ENCODE peak calls at places on chromosomes 7 and 10, in eight cellular contexts. H is endothelial cell of umbilical vein, W is IMR-90, R is OCI-LY7, K is trophoblast cell, Y is PC-9, N is GM23338, C is mesenchymal stem cell. Q is an unnamed sample.

GRCh38 chr10:65611592-65611991 is 1314.2 kb upstream of the LRRTM3 start:
- DNase-seq in R (no peak), H (no peak), W (peak; percentile 64), Y (no peak), C (no peak), N (no peak), K (no peak), Q (no peak)

GRCh38 chr7:88789480-88790064 is 6.0 kb downstream of the TEX47 start:
- DNase-seq in H (peak; percentile 42), N (peak; percentile 61), R (peak; percentile 37), K (peak; percentile 50), C (peak; percentile 1), Y (no peak), W (peak; percentile 2), Q (no peak)

GRCh38 chr10:23294638-23295247 is 49.9 kb downstream of the C10orf67 start:
- DNase-seq in H (no peak), C (peak; percentile 8), K (peak; percentile 43), R (peak; percentile 9), Y (no peak), W (peak; percentile 16), N (peak; percentile 62), Q (no peak)

GRCh38 chr10:132868995-132869394 is 73.4 kb downstream of the CFAP46 start:
- DNase-seq in H (no peak), Y (no peak), C (no peak), W (no peak), K (no peak), N (no peak), R (no peak), Q (no peak)

GRCh38 chr10:6953131-6953834 is 373.2 kb upstream of the PRKCQ start:
- DNase-seq in W (peak; percentile 5), N (no peak), C (peak; percentile 17), H (no peak), R (no peak), K (no peak), Y (no peak), Q (no peak)

GRCh38 chr10:65945071-65945470 is 980.8 kb upstream of the LRRTM3 start:
- DNase-seq in N (no peak), H (no peak), Y (no peak), R (no peak), C (peak; percentile 8), W (no peak), K (no peak), Q (no peak)

GRCh38 chr7:149879801-149880738 is 6.3 kb downstream of the ATP6V0E2 start:
- DNase-seq in H (no peak), W (no peak), Y (no peak), N (no peak), C (no peak), R (no peak), K (no peak), Q (no peak)

GRCh38 chr7:90768301-90768700 is 172.2 kb downstream of the CDK14 start:
- DNase-seq in H (no peak), C (no peak), W (no peak), K (no peak), N (no peak), Y (no peak), R (no peak), Q (no peak)

GRCh38 chr10:89426230-89426868 is 12.0 kb downstream of the IFIT5 start:
- DNase-seq in C (peak; percentile 71), K (peak; percentile 81), R (peak; percentile 51), W (peak; percentile 75), H (peak; percentile 56), Y (no peak), N (peak; percentile 77), Q (no peak)

GRCh38 chr7:51869452-51869851 is 552.8 kb upstream of the COBL start:
- DNase-seq in C (no peak), H (no peak), R (no peak), K (no peak), W (no peak), Y (no peak), N (no peak), Q (no peak)

GRCh38 chr7:79430391-79430790 is 23.1 kb downstream of the MAGI2 start:
- DNase-seq in N (no peak), R (no peak), W (no peak), Y (no peak), H (no peak), C (no peak), K (no peak), Q (no peak)

GRCh38 chr10:43774234-43774769 is 125.6 kb upstream of the ZNF32 start:
- DNase-seq in C (no peak), H (peak; percentile 43), Y (no peak), K (no peak), R (no peak), W (no peak), N (no peak), Q (no peak)

GRCh38 chr10:75612904-75613684 is 181.7 kb downstream of the LRMDA start:
- DNase-seq in N (no peak), Y (no peak), R (no peak), K (peak; percentile 34), H (no peak), W (no peak), C (peak; percentile 82), Q (no peak)

GRCh38 chr7:157719705-157720655 is 383.2 kb downstream of the DNAJB6 start:
- DNase-seq in R (no peak), C (no peak), W (no peak), H (no peak), Y (no peak), N (no peak), K (no peak), Q (no peak)

GRCh38 chr10:61286695-61287094 is 166.5 kb downstream of the TMEM26 start:
- DNase-seq in N (no peak), Y (no peak), K (no peak), H (no peak), C (no peak), R (peak; percentile 39), W (no peak), Q (no peak)

GRCh38 chr7:156843157-156843556 is 49.8 kb downstream of the LMBR1 start:
- DNase-seq in W (no peak), N (no peak), C (no peak), H (no peak), R (no peak), K (no peak), Y (no peak), Q (no peak)

GRCh38 chr10:133131754-133132710 is 28.0 kb upstream of the KNDC1 start:
- DNase-seq in C (no peak), H (no peak), K (no peak), N (no peak), W (no peak), R (peak; percentile 41), Y (no peak), Q (no peak)

GRCh38 chr7:157463245-157463644 is 126.4 kb downstream of the DNAJB6 start:
- DNase-seq in H (no peak), K (no peak), Y (no peak), N (no peak), C (no peak), R (no peak), W (no peak), Q (no peak)

GRCh38 chr10:129851941-129852650 is 112.0 kb downstream of the EBF3 start:
- DNase-seq in R (no peak), C (no peak), K (no peak), H (no peak), N (no peak), Y (no peak), W (no peak), Q (no peak)

GRCh38 chr10:5168897-5169296 is 16.1 kb downstream of the AKR1C8 start:
- DNase-seq in N (no peak), R (no peak), C (no peak), H (no peak), W (no peak), Y (no peak), K (no peak), Q (no peak)

DNA sequence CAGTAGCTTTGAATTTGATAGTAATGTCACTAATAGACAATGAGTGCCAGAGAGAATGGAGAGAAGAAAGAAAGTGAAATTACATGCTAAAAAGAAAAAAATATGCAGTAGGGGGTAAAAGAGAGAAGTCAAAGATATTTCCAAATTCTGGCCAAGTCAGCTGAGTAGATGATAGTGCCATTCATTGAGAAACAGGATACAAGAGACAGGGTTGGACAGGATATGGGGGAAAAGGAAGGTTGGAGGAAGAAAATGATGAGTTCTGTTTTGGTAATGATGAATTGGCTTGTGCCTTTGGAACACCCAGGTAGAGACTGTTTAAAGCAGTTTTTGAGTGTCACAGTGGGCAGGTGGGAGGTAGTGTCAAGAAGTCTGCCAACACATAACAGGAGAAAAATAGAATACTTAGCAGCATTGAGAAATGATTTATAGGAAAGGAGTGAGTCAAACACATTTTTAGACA is 78.3 kb downstream of the LRRC17 start:
- DNase-seq in C (no peak), N (no peak), R (no peak), K (no peak), Y (no peak), W (no peak), H (no peak), Q (no peak)
- H3K4me2 ChIP-seq in C (no peak overlapping the region), N (no peak overlapping the region), R (no peak overlapping the region), K (no peak overlapping the region), Y (peak overlapping the region; percentile 30), W (no peak overlapping the region), H (peak overlapping the region; percentile 70), Q (peak overlapping the region; percentile 53)

GRCh38 chr7:43568529-43568928 is 14.4 kb upstream of the STK17A start:
- DNase-seq in H (no peak), N (no peak), Y (no peak), C (no peak), K (no peak), W (no peak), R (no peak), Q (peak; percentile 90)

GRCh38 chr7:43570688-43571365 is 12.1 kb upstream of the STK17A start:
- DNase-seq in N (no peak), C (peak; percentile 37), W (no peak), K (no peak), Y (no peak), H (no peak), R (no peak), Q (peak; percentile 65)

GRCh38 chr7:43572516-43573049 is 10.3 kb upstream of the STK17A start:
- DNase-seq in W (peak; percentile 100), C (peak; percentile 99), R (no peak), N (no peak), K (peak; percentile 42), Y (peak; percentile 98), H (peak; percentile 80), Q (peak; percentile 81)

GRCh38 chr7:43565786-43566185 is 17.1 kb upstream of the STK17A start:
- DNase-seq in N (no peak), R (no peak), C (peak; percentile 72), K (no peak), H (peak; percentile 19), W (peak; percentile 37), Y (no peak), Q (no peak)

GRCh38 chr7:43569424-43569823 is 13.5 kb upstream of the STK17A start:
- DNase-seq in Y (no peak), C (peak; percentile 79), R (no peak), N (no peak), K (no peak), H (no peak), W (peak; percentile 84), Q (peak; percentile 87)
- H2AFZ ChIP-seq in Y (no peak overlapping the region), C (no peak overlapping the region), R (no peak overlapping the region), N (no peak overlapping the region), K (no peak overlapping the region), H (peak overlapping the region; percentile 62), W (peak overlapping the region; percentile 50), Q (no peak overlapping the region)

GRCh38 chr10:99742701-99743100 is 10.7 kb downstream of the CUTC start:
- DNase-seq in H (no peak), W (peak; percentile 48), R (no peak), K (no peak), N (no peak), Y (no peak), C (peak; percentile 50), Q (no peak)
- H3K36me3 ChIP-seq in H (peaks cover 12% of the 10 kb centered on the region), W (peaks cover 33% of the 10 kb centered on the region), R (peaks cover 96% of the 10 kb centered on the region), K (peaks cover 9% of the 10 kb centered on the region), N (peaks cover 74% of the 10 kb centered on the region), Y (peaks cover 28% of the 10 kb centered on the region), C (peaks cover 86% of the 10 kb centered on the region), Q (peaks cover 12% of the 10 kb centered on the region)

GRCh38 chr7:66224171-66224773 is 19.1 kb downstream of the TPST1 start:
- DNase-seq in N (no peak), H (no peak), C (no peak), R (no peak), W (no peak), Y (no peak), K (no peak), Q (peak; percentile 11)
- H3K4me2 ChIP-seq in N (no peak overlapping the region), H (no peak overlapping the region), C (no peak overlapping the region), R (no peak overlapping the region), W (no peak overlapping the region), Y (no peak overlapping the region), K (no peak overlapping the region), Q (peak overlapping the region; percentile 49)

Q was measured in keratinocyte.